ENCODE peak calls at places on chromosomes 11 and 22, in eight cellular contexts. M is thyroid gland, U is A549, X is heart left ventricle, W is body of pancreas, A is esophagus squamous epithelium, F is upper lobe of left lung, C is ovary. D is an unnamed sample.

GRCh38 chr11:7512525-7513209 is 1.1 kb upstream of the PPFIBP2 start:
- DNase-seq in F (peak; percentile 37), M (peak; percentile 94), U (no peak), A (peak; percentile 36), X (peak; percentile 79), W (peak; percentile 86), C (peak; percentile 72), D (peak; percentile 59)

GRCh38 chr11:66859686-66860448 is 3.0 kb downstream of the LRFN4 start:
- DNase-seq in W (no peak), M (no peak), C (no peak), X (no peak), U (no peak), A (no peak), F (peak; percentile 82), D (no peak)

GRCh38 chr11:120867024-120867423 is 156.9 kb upstream of the TBCEL start:
- DNase-seq in F (no peak), A (no peak), X (no peak), C (no peak), W (no peak), M (no peak), U (no peak), D (no peak)

GRCh38 chr22:37324340-37325023 is 42.2 kb downstream of the CYTH4 start:
- DNase-seq in U (no peak), X (no peak), M (no peak), F (peak; percentile 81), A (no peak), C (no peak), W (no peak), D (no peak)

GRCh38 chr11:103648670-103649400 is 387.6 kb upstream of the DDI1 start:
- DNase-seq in M (no peak), F (no peak), X (no peak), U (no peak), A (no peak), W (no peak), C (no peak), D (no peak)

GRCh38 chr11:61392991-61393595 is 706 bp downstream of the TMEM216 start:
- DNase-seq in U (peak; percentile 35), A (no peak), X (no peak), M (no peak), F (no peak), W (no peak), C (no peak), D (no peak)

GRCh38 chr11:33256031-33256807 is 962 bp upstream of the HIPK3 start:
- DNase-seq in A (no peak), U (peak; percentile 8), W (no peak), M (no peak), C (no peak), X (no peak), F (peak; percentile 61), D (no peak)

GRCh38 chr11:2834893-2835767 is 50.4 kb downstream of the CDKN1C start:
- DNase-seq in F (peak; percentile 61), X (no peak), C (peak; percentile 71), W (no peak), M (no peak), A (no peak), U (no peak), D (no peak)

GRCh38 chr11:34379081-34379480 is 21.3 kb upstream of the ABTB2 start:
- DNase-seq in M (no peak), X (no peak), A (no peak), C (no peak), U (no peak), F (no peak), W (no peak), D (no peak)

GRCh38 chr11:119370486-119371046 is 10.9 kb downstream of the USP2 start:
- DNase-seq in W (no peak), F (no peak), U (no peak), M (peak; percentile 84), C (no peak), X (peak; percentile 75), A (no peak), D (peak; percentile 39)

GRCh38 chr11:58745705-58746364 is 14.1 kb upstream of the GLYAT start:
- DNase-seq in U (no peak), X (no peak), M (no peak), C (no peak), W (no peak), A (no peak), F (no peak), D (no peak)

GRCh38 chr11:119412072-119412471 is 10.9 kb downstream of the THY1 start:
- DNase-seq in W (no peak), X (no peak), C (no peak), A (no peak), M (no peak), U (no peak), F (no peak), D (no peak)

GRCh38 chr22:26399288-26399687 is 29.8 kb upstream of the ASPHD2 start:
- DNase-seq in F (no peak), A (no peak), X (no peak), U (no peak), C (no peak), W (no peak), M (no peak), D (no peak)

GRCh38 chr22:31327786-31328544 is 18.2 kb downstream of the PATZ1 start:
- DNase-seq in U (no peak), M (no peak), C (no peak), A (no peak), F (no peak), W (no peak), X (no peak), D (no peak)

GRCh38 chr22:24120029-24120428 is 61.3 kb upstream of the SUSD2 start:
- DNase-seq in W (no peak), U (no peak), F (no peak), A (no peak), X (peak; percentile 52), C (no peak), M (no peak), D (no peak)

GRCh38 chr22:36540867-36541642 is 12.1 kb upstream of the EIF3D start:
- DNase-seq in A (no peak), M (no peak), F (no peak), C (no peak), W (no peak), X (no peak), U (no peak), D (no peak)

DNA sequence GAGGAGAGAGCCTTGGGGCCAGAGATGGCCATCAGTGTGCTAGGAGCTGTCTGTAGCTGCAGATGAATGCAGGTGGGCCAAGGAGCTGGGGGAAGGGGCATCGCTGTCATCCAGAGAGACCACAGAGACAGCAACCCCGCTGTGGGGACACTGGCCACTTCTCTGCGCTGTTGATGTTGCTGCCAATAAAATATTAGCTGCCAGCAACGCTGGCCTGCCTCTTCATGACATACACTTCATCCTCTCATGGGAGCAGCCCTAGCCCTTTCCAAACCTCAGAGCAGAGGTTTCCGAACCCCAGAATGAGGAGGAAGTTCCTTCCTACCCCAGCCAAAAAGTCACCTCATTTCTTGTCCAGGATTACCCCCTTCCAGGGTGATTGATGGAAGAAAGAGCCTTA is 106.2 kb downstream of the PARVA start:
- DNase-seq in C (no peak), F (no peak), U (no peak), X (no peak), M (no peak), W (no peak), A (no peak), D (no peak)
- TF ChIP-seq POLR2A in C (no peak), F (no peak), U (no peak), X (no peak), M (no peak), W (no peak), A (no peak), D (no peak)

DNA sequence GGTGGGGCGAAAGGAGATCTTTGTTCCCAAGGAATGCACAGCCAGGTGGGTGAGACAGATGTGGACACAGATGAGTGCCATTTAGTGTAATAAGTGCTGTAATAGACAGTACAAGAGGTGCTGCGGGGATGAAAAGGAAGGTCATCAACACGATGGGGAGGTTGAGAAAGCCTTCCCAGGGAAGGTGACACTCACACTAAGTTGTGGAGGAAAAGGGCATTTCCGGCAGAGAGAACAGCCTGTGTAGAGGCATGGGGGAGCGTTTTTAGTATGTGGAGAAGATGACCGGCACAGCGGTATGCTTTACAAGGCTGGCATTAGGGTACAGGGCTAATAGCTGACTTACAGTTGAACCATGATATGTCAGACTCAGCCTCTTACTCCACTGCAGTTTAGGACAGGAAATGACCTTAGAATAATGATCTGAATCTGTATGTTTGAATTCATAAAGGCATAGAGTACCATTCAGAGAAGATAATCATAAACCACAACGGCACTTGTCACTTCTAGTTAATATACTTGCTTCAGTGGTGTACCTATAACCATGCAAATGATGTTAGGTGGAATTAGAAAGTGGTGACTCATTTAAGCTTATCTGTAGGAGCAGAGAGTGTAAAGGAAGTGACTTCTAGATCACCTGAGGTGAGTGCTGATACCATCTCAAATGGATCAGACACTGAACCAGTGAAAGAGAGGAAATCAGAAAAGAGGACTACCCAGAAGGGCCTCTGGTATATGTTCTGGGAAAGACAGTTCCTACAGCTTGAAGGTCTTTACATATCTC is 60.6 kb downstream of the FAM83F start:
- DNase-seq in M (no peak), X (no peak), W (no peak), C (no peak), U (no peak), A (no peak), F (no peak), D (no peak)
- H3K4me1 ChIP-seq in M (peaks cover 29% of the 10 kb centered on the region), X (peaks cover 28% of the 10 kb centered on the region), W (peaks cover 36% of the 10 kb centered on the region), C (peaks cover 11% of the 10 kb centered on the region), U (no peaks in the 10 kb centered on the region), A (peaks cover 9% of the 10 kb centered on the region), F (peaks cover 29% of the 10 kb centered on the region), D (no peaks in the 10 kb centered on the region)

GRCh38 chr11:107857550-107858216 is 904 bp downstream of the SLC35F2 start:
- DNase-seq in F (no peak), C (no peak), U (no peak), A (no peak), M (no peak), W (no peak), X (no peak), D (no peak)

GRCh38 chr11:107858217-107859070 is at the start of gene SLC35F2:
- DNase-seq in F (peak; percentile 93), U (peak; percentile 55), X (peak; percentile 41), C (peak; percentile 38), W (peak; percentile 67), M (peak; percentile 74), A (no peak), D (peak; percentile 24)

GRCh38 chr11:107859459-107860239 is 1.1 kb upstream of the SLC35F2 start:
- DNase-seq in A (no peak), W (peak; percentile 35), C (peak; percentile 15), F (peak; percentile 77), M (peak; percentile 80), X (peak; percentile 11), U (peak; percentile 41), D (peak; percentile 65)

GRCh38 chr11:107856180-107856980 is 2.2 kb downstream of the SLC35F2 start:
- DNase-seq in W (no peak), F (no peak), U (no peak), A (no peak), X (no peak), C (no peak), M (no peak), D (no peak)

GRCh38 chr11:107856981-107857517 is 1.5 kb downstream of the SLC35F2 start:
- DNase-seq in C (no peak), M (no peak), W (no peak), A (no peak), X (no peak), U (no peak), F (no peak), D (no peak)
- TF ChIP-seq POLR2A in C (no peak), M (no peak), W (no peak), A (no peak), X (no peak), U (no peak), F (no peak), D (no peak)

DNA sequence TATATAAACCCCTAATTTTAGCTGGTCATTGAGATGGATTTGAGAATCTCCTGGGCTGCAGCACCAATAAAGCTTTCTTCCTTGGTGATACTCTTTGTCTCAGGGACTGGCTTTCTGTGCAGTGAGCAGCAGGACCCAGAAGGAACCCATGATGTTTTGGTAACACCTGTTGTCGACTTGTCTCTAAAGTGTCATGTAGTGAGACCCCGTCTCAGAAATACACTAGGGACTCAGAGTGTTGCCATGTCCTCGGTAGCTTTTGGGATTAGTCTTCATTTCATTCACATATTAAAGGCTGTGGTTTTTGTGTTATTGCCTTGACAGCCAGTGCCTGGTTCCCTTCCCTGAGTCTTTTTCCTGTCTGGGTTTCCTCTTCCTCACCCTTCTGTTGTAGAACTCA is 1078.7 kb downstream of the TBC1D22A start:
- DNase-seq in U (no peak), F (no peak), C (no peak), X (no peak), M (no peak), A (no peak), W (no peak), D (no peak)
- H3K4me1 ChIP-seq in U (peaks cover 6% of the 10 kb centered on the region), F (no peaks in the 10 kb centered on the region), C (no peaks in the 10 kb centered on the region), X (no peaks in the 10 kb centered on the region), M (no peaks in the 10 kb centered on the region), A (no peaks in the 10 kb centered on the region), W (no peaks in the 10 kb centered on the region), D (no peaks in the 10 kb centered on the region)